ENCODE peak calls at places on chromosomes 1 and 21, in six cellular contexts. P, W, B, X, U and K are unnamed samples.
A peak's percentile ranks its signal among the peaks of the same experiment; 100 is the strongest.

GRCh38 chr1:206102292-206102936 is 14.8 kb downstream of the AVPR1B start:
- DNase-seq in X (no peak), P (no peak), B (no peak), U (no peak), W (no peak), K (no peak)

GRCh38 chr1:90340604-90341003 is 345.7 kb downstream of the ZNF326 start:
- DNase-seq in B (no peak), P (no peak), W (no peak), U (no peak), X (no peak), K (no peak)

GRCh38 chr1:157193219-157193618 is 55.0 kb upstream of the ETV3 start:
- DNase-seq in X (no peak), P (no peak), W (no peak), B (no peak), U (no peak), K (no peak)

GRCh38 chr1:183277821-183278735 is 92.0 kb downstream of the LAMC2 start:
- DNase-seq in P (no peak), X (no peak), U (no peak), W (no peak), B (no peak), K (peak; percentile 54)

GRCh38 chr1:222974496-222974895 is 159.7 kb downstream of the DISP1 start:
- DNase-seq in B (no peak), W (no peak), P (no peak), X (no peak), U (no peak), K (peak; percentile 94)

GRCh38 chr1:44405804-44406743 is 1.0 kb downstream of the RNF220 start:
- DNase-seq in X (no peak), P (peak; percentile 33), W (peak; percentile 56), U (no peak), B (peak; percentile 10), K (no peak)

GRCh38 chr1:153922076-153922837 is 515 bp downstream of the GATAD2B start:
- DNase-seq in B (peak; percentile 51), X (peak; percentile 86), U (no peak), W (peak; percentile 78), P (peak; percentile 49), K (no peak)

GRCh38 chr1:234114648-234115307 is 210.3 kb downstream of the SLC35F3 start:
- DNase-seq in P (peak; percentile 52), W (peak; percentile 54), X (peak; percentile 39), U (peak; percentile 4), B (peak; percentile 22), K (peak; percentile 59)

GRCh38 chr1:3725366-3725765 is 26.9 kb upstream of the CCDC27 start:
- DNase-seq in B (no peak), U (no peak), W (no peak), P (no peak), X (no peak), K (no peak)

GRCh38 chr1:162463021-162463420 is 34.6 kb upstream of the UHMK1 start:
- DNase-seq in B (no peak), X (no peak), W (no peak), U (no peak), P (no peak), K (no peak)

GRCh38 chr1:211653329-211653728 is 22.1 kb downstream of the NEK2 start:
- DNase-seq in W (no peak), B (no peak), X (no peak), U (no peak), P (no peak), K (no peak)

GRCh38 chr1:188017921-188018320 is 1189.2 kb downstream of the PLA2G4A start:
- DNase-seq in W (no peak), B (no peak), P (no peak), X (no peak), U (no peak), K (no peak)

GRCh38 chr1:13469343-13469742 is 44.5 kb downstream of the LRRC38 start:
- DNase-seq in B (peak; percentile 38), U (no peak), P (peak; percentile 10), W (no peak), X (peak; percentile 19), K (no peak)

GRCh38 chr1:21553116-21553926 is 44.1 kb downstream of the ALPL start:
- DNase-seq in B (no peak), P (no peak), W (no peak), U (no peak), X (no peak), K (peak; percentile 89)

GRCh38 chr1:242886137-242886536 is 361.6 kb upstream of the PLD5 start:
- DNase-seq in W (no peak), X (no peak), U (no peak), B (peak; percentile 15), P (no peak), K (no peak)

GRCh38 chr21:29080454-29080930 is 7.0 kb upstream of the CCT8 start:
- DNase-seq in B (no peak), U (no peak), W (no peak), P (no peak), X (no peak), K (peak; percentile 37)

GRCh38 chr1:14668448-14669029 is 70.1 kb downstream of the KAZN start:
- DNase-seq in B (no peak), W (no peak), P (no peak), X (no peak), U (no peak), K (no peak)

GRCh38 chr1:229514578-229515275 is 6.6 kb upstream of the NUP133 start:
- DNase-seq in U (no peak), W (peak; percentile 66), P (peak; percentile 64), B (peak; percentile 69), X (peak; percentile 74), K (peak; percentile 78)

GRCh38 chr21:39687069-39687468 is 57.9 kb upstream of the IGSF5 start:
- DNase-seq in P (no peak), X (no peak), B (no peak), U (no peak), W (no peak), K (no peak)

GRCh38 chr21:38261851-38262250 is 5.1 kb downstream of the KCNJ15 start:
- DNase-seq in W (no peak), P (no peak), B (no peak), X (no peak), U (no peak), K (peak; percentile 27)

GRCh38 chr21:38264581-38264980 is 7.8 kb downstream of the KCNJ15 start:
- DNase-seq in U (no peak), P (no peak), X (no peak), W (no peak), B (no peak), K (no peak)

GRCh38 chr21:38266732-38267131 is 9.9 kb downstream of the KCNJ15 start:
- DNase-seq in X (no peak), P (no peak), B (no peak), W (no peak), U (no peak), K (peak; percentile 50)

GRCh38 chr21:38260426-38260825 is 3.6 kb downstream of the KCNJ15 start:
- DNase-seq in W (no peak), P (no peak), X (no peak), U (no peak), B (no peak), K (no peak)

GRCh38 chr21:38263493-38263892 is 6.7 kb downstream of the KCNJ15 start:
- DNase-seq in W (no peak), B (no peak), P (no peak), U (no peak), X (no peak), K (peak; percentile 60)
- TF ChIP-seq USF2 in W (no peak), B (no peak), P (no peak), U (no peak), X (no peak), K (peak; percentile 51)

GRCh38 chr21:26782349-26782748 is 62.9 kb downstream of the ADAMTS1 start:
- DNase-seq in U (no peak), B (no peak), X (no peak), W (no peak), P (no peak), K (no peak)

GRCh38 chr21:26776320-26777021 is 68.7 kb downstream of the ADAMTS1 start:
- DNase-seq in P (no peak), U (no peak), B (no peak), X (no peak), W (no peak), K (peak; percentile 68)

GRCh38 chr21:26773058-26773457 is 72.2 kb downstream of the ADAMTS1 start:
- DNase-seq in B (no peak), U (no peak), P (no peak), W (no peak), X (no peak), K (no peak)

GRCh38 chr21:26781331-26781730 is 63.9 kb downstream of the ADAMTS1 start:
- DNase-seq in U (no peak), X (no peak), W (no peak), B (no peak), P (no peak), K (no peak)

DNA sequence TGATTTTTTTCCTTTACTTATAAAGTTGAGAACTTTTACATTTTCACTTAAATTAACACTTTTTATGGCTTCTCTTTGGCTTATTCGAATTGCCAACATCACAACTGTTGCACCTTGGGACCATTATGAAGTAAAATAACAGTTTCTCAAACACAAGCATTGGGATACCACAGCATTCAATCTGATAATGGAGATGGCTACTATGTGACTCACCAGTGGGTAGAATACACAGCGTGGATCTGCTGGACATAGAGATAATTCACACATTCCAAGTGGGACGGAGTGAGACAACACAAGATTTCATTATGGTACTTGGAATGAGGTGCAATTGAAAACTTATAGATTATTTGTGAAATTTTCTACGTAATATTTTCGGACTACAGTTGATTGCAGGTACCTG is 68.0 kb downstream of the ADAMTS1 start:
- DNase-seq in U (no peak), P (no peak), X (no peak), B (no peak), W (no peak), K (peak; percentile 31)
- TF ChIP-seq SMC3 in U (no peak), P (no peak), X (no peak), B (no peak), W (no peak), K (no peak)

DNA sequence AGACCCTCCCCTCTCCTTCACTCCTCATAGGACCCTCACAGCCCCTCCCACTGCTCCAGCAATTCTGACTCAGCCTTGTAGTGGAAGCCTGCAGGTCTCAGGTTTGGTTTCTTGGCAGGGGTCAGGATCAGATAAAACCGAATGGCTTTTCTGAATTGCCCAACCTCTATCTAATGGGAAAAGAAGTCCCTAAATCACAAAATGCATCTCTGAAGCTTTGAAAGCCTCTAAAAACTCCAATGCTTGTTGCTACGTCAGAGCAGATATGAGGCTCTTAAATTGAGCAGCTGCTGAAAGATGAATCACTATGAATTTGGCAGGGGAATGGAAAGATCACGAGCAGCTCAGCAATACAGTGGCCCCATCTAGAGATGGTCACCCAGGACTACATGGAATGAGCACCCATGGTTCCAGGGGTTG is 74.5 kb downstream of the NID1 start:
- DNase-seq in U (no peak), X (no peak), B (no peak), P (no peak), W (no peak), K (peak; percentile 48)
- TF ChIP-seq CTCF in U (no peak), X (no peak), B (no peak), P (no peak), W (no peak), K (no peak)

DNA sequence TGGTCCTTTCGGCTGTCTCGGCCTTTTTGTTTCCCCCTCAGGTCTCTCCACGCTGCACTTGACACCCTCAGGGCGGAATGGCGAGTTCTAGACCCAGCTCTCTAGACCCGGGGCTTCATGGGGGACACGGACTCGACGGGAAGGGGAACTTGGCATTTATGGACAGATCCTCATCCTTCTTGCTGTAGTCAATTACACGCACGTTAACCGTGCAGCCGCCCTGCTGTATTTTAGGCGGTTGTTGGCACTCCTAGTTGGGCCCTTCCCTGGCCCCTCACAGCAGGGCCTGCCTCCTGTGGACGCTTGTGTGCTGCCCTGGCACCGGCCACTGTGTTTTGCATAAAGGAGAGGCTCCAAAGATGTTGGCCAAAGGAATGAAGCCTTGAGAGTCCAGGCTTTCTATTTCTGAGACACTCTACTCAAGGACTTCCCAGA is 558 bp upstream of the BTG3 start:
- DNase-seq in U (no peak), X (no peak), W (no peak), B (no peak), P (no peak), K (no peak)
- TF ChIP-seq USF2 in U (no peak), X (no peak), W (no peak), B (no peak), P (no peak), K (no peak)